ENCODE peak calls at places on chromosome 16, in eight cellular contexts. One of them, this sample, is unnamed.

GRCh38 chr16:89958068-89958467 is 9.5 kb downstream of the DEF8 start:
- DNase-seq in fibroblast of the conjunctiva: no peak
- DNase-seq in transverse colon: no peak
- DNase-seq in globus pallidus: no peak
- DNase-seq in heart right ventricle: peak
- DNase-seq in body of pancreas: no peak
- DNase-seq in NCI-H82: peak
- DNase-seq in stimulated activated CD8-positive, alpha-beta memory T cell treated with anti-CD3 and anti-CD28 coated beads, Interleukin-15, amount 100 ng/mL, for 1 hour: no peak
- DNase-seq in this sample: peak

GRCh38 chr16:67387479-67388079 is 5.7 kb downstream of the TPPP3 start:
- DNase-seq in globus pallidus: no peak
- DNase-seq in fibroblast of the conjunctiva: no peak
- DNase-seq in stimulated activated CD8-positive, alpha-beta memory T cell treated with anti-CD3 and anti-CD28 coated beads, Interleukin-15, amount 100 ng/mL, for 1 hour: no peak
- DNase-seq in transverse colon: no peak
- DNase-seq in heart right ventricle: no peak
- DNase-seq in NCI-H82: no peak
- DNase-seq in body of pancreas: no peak
- DNase-seq in this sample: no peak

GRCh38 chr16:87465306-87465705 is 27.5 kb downstream of the ZCCHC14 start:
- DNase-seq in heart right ventricle: peak
- DNase-seq in globus pallidus: no peak
- DNase-seq in NCI-H82: no peak
- DNase-seq in body of pancreas: peak
- DNase-seq in fibroblast of the conjunctiva: peak
- DNase-seq in transverse colon: peak
- DNase-seq in stimulated activated CD8-positive, alpha-beta memory T cell treated with anti-CD3 and anti-CD28 coated beads, Interleukin-15, amount 100 ng/mL, for 1 hour: no peak
- DNase-seq in this sample: no peak

GRCh38 chr16:53041196-53041977 is 11.3 kb downstream of the CHD9NB start:
- DNase-seq in body of pancreas: peak
- DNase-seq in NCI-H82: no peak
- DNase-seq in heart right ventricle: peak
- DNase-seq in stimulated activated CD8-positive, alpha-beta memory T cell treated with anti-CD3 and anti-CD28 coated beads, Interleukin-15, amount 100 ng/mL, for 1 hour: no peak
- DNase-seq in globus pallidus: no peak
- DNase-seq in fibroblast of the conjunctiva: peak
- DNase-seq in transverse colon: peak
- DNase-seq in this sample: peak

GRCh38 chr16:11356573-11357331 is 11.5 kb downstream of the RMI2 start:
- DNase-seq in fibroblast of the conjunctiva: no peak
- DNase-seq in body of pancreas: peak
- DNase-seq in globus pallidus: peak
- DNase-seq in stimulated activated CD8-positive, alpha-beta memory T cell treated with anti-CD3 and anti-CD28 coated beads, Interleukin-15, amount 100 ng/mL, for 1 hour: peak
- DNase-seq in heart right ventricle: peak
- DNase-seq in transverse colon: peak
- DNase-seq in NCI-H82: peak
- DNase-seq in this sample: peak

GRCh38 chr16:28304214-28304613 is 11.9 kb downstream of the SBK1 start:
- DNase-seq in stimulated activated CD8-positive, alpha-beta memory T cell treated with anti-CD3 and anti-CD28 coated beads, Interleukin-15, amount 100 ng/mL, for 1 hour: no peak
- DNase-seq in transverse colon: no peak
- DNase-seq in globus pallidus: no peak
- DNase-seq in NCI-H82: no peak
- DNase-seq in body of pancreas: no peak
- DNase-seq in fibroblast of the conjunctiva: no peak
- DNase-seq in heart right ventricle: peak
- DNase-seq in this sample: no peak

GRCh38 chr16:60608971-60609370 is 1427.3 kb downstream of the CDH8 start:
- DNase-seq in stimulated activated CD8-positive, alpha-beta memory T cell treated with anti-CD3 and anti-CD28 coated beads, Interleukin-15, amount 100 ng/mL, for 1 hour: no peak
- DNase-seq in body of pancreas: no peak
- DNase-seq in heart right ventricle: no peak
- DNase-seq in NCI-H82: no peak
- DNase-seq in transverse colon: no peak
- DNase-seq in fibroblast of the conjunctiva: no peak
- DNase-seq in globus pallidus: no peak
- DNase-seq in this sample: no peak

GRCh38 chr16:50011707-50012106 is 13.3 kb upstream of the CNEP1R1 start:
- DNase-seq in body of pancreas: no peak
- DNase-seq in transverse colon: no peak
- DNase-seq in stimulated activated CD8-positive, alpha-beta memory T cell treated with anti-CD3 and anti-CD28 coated beads, Interleukin-15, amount 100 ng/mL, for 1 hour: no peak
- DNase-seq in NCI-H82: no peak
- DNase-seq in fibroblast of the conjunctiva: no peak
- DNase-seq in heart right ventricle: no peak
- DNase-seq in globus pallidus: no peak
- DNase-seq in this sample: no peak

GRCh38 chr16:88370365-88370764 is 12.4 kb upstream of the ZNF469 start:
- DNase-seq in body of pancreas: no peak
- DNase-seq in NCI-H82: no peak
- DNase-seq in fibroblast of the conjunctiva: no peak
- DNase-seq in transverse colon: no peak
- DNase-seq in globus pallidus: no peak
- DNase-seq in heart right ventricle: no peak
- DNase-seq in stimulated activated CD8-positive, alpha-beta memory T cell treated with anti-CD3 and anti-CD28 coated beads, Interleukin-15, amount 100 ng/mL, for 1 hour: no peak
- DNase-seq in this sample: no peak

GRCh38 chr16:67177743-67178699 is 5.7 kb downstream of the MATCAP1 start:
- DNase-seq in globus pallidus: no peak
- DNase-seq in body of pancreas: peak
- DNase-seq in transverse colon: peak
- DNase-seq in NCI-H82: no peak
- DNase-seq in heart right ventricle: no peak
- DNase-seq in fibroblast of the conjunctiva: no peak
- DNase-seq in stimulated activated CD8-positive, alpha-beta memory T cell treated with anti-CD3 and anti-CD28 coated beads, Interleukin-15, amount 100 ng/mL, for 1 hour: no peak
- DNase-seq in this sample: no peak

GRCh38 chr16:28859326-28859725 is 4.3 kb upstream of the SH2B1 start:
- DNase-seq in stimulated activated CD8-positive, alpha-beta memory T cell treated with anti-CD3 and anti-CD28 coated beads, Interleukin-15, amount 100 ng/mL, for 1 hour: no peak
- DNase-seq in NCI-H82: no peak
- DNase-seq in heart right ventricle: no peak
- DNase-seq in fibroblast of the conjunctiva: no peak
- DNase-seq in transverse colon: no peak
- DNase-seq in globus pallidus: no peak
- DNase-seq in body of pancreas: no peak
- DNase-seq in this sample: no peak

GRCh38 chr16:85557083-85557975 is 55.8 kb upstream of the GSE1 start:
- DNase-seq in transverse colon: peak
- DNase-seq in body of pancreas: peak
- DNase-seq in NCI-H82: peak
- DNase-seq in fibroblast of the conjunctiva: no peak
- DNase-seq in heart right ventricle: no peak
- DNase-seq in globus pallidus: no peak
- DNase-seq in stimulated activated CD8-positive, alpha-beta memory T cell treated with anti-CD3 and anti-CD28 coated beads, Interleukin-15, amount 100 ng/mL, for 1 hour: no peak
- DNase-seq in this sample: peak

GRCh38 chr16:72612271-72612670 is 435.7 kb downstream of the ZFHX3 start:
- DNase-seq in NCI-H82: no peak
- DNase-seq in globus pallidus: no peak
- DNase-seq in heart right ventricle: no peak
- DNase-seq in transverse colon: no peak
- DNase-seq in body of pancreas: no peak
- DNase-seq in fibroblast of the conjunctiva: peak
- DNase-seq in stimulated activated CD8-positive, alpha-beta memory T cell treated with anti-CD3 and anti-CD28 coated beads, Interleukin-15, amount 100 ng/mL, for 1 hour: no peak
- DNase-seq in this sample: no peak

GRCh38 chr16:3051489-3051888 is 5.1 kb downstream of the MMP25 start:
- DNase-seq in heart right ventricle: no peak
- DNase-seq in transverse colon: no peak
- DNase-seq in body of pancreas: no peak
- DNase-seq in globus pallidus: no peak
- DNase-seq in stimulated activated CD8-positive, alpha-beta memory T cell treated with anti-CD3 and anti-CD28 coated beads, Interleukin-15, amount 100 ng/mL, for 1 hour: no peak
- DNase-seq in fibroblast of the conjunctiva: no peak
- DNase-seq in NCI-H82: no peak
- DNase-seq in this sample: no peak

GRCh38 chr16:51402785-51403184 is 251.7 kb upstream of the SALL1 start:
- DNase-seq in heart right ventricle: no peak
- DNase-seq in stimulated activated CD8-positive, alpha-beta memory T cell treated with anti-CD3 and anti-CD28 coated beads, Interleukin-15, amount 100 ng/mL, for 1 hour: no peak
- DNase-seq in fibroblast of the conjunctiva: peak
- DNase-seq in NCI-H82: no peak
- DNase-seq in body of pancreas: peak
- DNase-seq in globus pallidus: no peak
- DNase-seq in transverse colon: no peak
- DNase-seq in this sample: no peak

GRCh38 chr16:56301391-56301850 is 110.1 kb downstream of the GNAO1 start:
- DNase-seq in NCI-H82: no peak
- DNase-seq in globus pallidus: peak
- DNase-seq in body of pancreas: no peak
- DNase-seq in stimulated activated CD8-positive, alpha-beta memory T cell treated with anti-CD3 and anti-CD28 coated beads, Interleukin-15, amount 100 ng/mL, for 1 hour: no peak
- DNase-seq in transverse colon: no peak
- DNase-seq in heart right ventricle: no peak
- DNase-seq in fibroblast of the conjunctiva: no peak
- DNase-seq in this sample: no peak

GRCh38 chr16:79131676-79132075 is 468.9 kb downstream of the MAF start:
- DNase-seq in transverse colon: no peak
- DNase-seq in globus pallidus: no peak
- DNase-seq in fibroblast of the conjunctiva: no peak
- DNase-seq in NCI-H82: no peak
- DNase-seq in heart right ventricle: no peak
- DNase-seq in body of pancreas: no peak
- DNase-seq in stimulated activated CD8-positive, alpha-beta memory T cell treated with anti-CD3 and anti-CD28 coated beads, Interleukin-15, amount 100 ng/mL, for 1 hour: no peak
- DNase-seq in this sample: no peak

GRCh38 chr16:68985268-68985667 is 120.2 kb upstream of the HAS3 start:
- DNase-seq in body of pancreas: no peak
- DNase-seq in stimulated activated CD8-positive, alpha-beta memory T cell treated with anti-CD3 and anti-CD28 coated beads, Interleukin-15, amount 100 ng/mL, for 1 hour: no peak
- DNase-seq in transverse colon: no peak
- DNase-seq in NCI-H82: no peak
- DNase-seq in fibroblast of the conjunctiva: no peak
- DNase-seq in globus pallidus: no peak
- DNase-seq in heart right ventricle: no peak
- DNase-seq in this sample: no peak

GRCh38 chr16:77137045-77137444 is 53.9 kb upstream of the MON1B start:
- DNase-seq in NCI-H82: no peak
- DNase-seq in globus pallidus: no peak
- DNase-seq in transverse colon: no peak
- DNase-seq in stimulated activated CD8-positive, alpha-beta memory T cell treated with anti-CD3 and anti-CD28 coated beads, Interleukin-15, amount 100 ng/mL, for 1 hour: no peak
- DNase-seq in heart right ventricle: no peak
- DNase-seq in body of pancreas: no peak
- DNase-seq in fibroblast of the conjunctiva: no peak
- DNase-seq in this sample: no peak

GRCh38 chr16:77171750-77172635 is 19.0 kb upstream of the MON1B start:
- DNase-seq in body of pancreas: peak
- DNase-seq in stimulated activated CD8-positive, alpha-beta memory T cell treated with anti-CD3 and anti-CD28 coated beads, Interleukin-15, amount 100 ng/mL, for 1 hour: no peak
- DNase-seq in fibroblast of the conjunctiva: peak
- DNase-seq in globus pallidus: peak
- DNase-seq in transverse colon: no peak
- DNase-seq in NCI-H82: peak
- DNase-seq in heart right ventricle: peak
- DNase-seq in this sample: peak

GRCh38 chr16:65519402-65519801 is 397.5 kb upstream of the CDH11 start:
- DNase-seq in NCI-H82: no peak
- DNase-seq in heart right ventricle: no peak
- DNase-seq in transverse colon: no peak
- DNase-seq in body of pancreas: no peak
- DNase-seq in globus pallidus: no peak
- DNase-seq in stimulated activated CD8-positive, alpha-beta memory T cell treated with anti-CD3 and anti-CD28 coated beads, Interleukin-15, amount 100 ng/mL, for 1 hour: no peak
- DNase-seq in fibroblast of the conjunctiva: no peak
- DNase-seq in this sample: no peak

GRCh38 chr16:27378871-27379580 is 22.9 kb upstream of the IL21R start:
- DNase-seq in stimulated activated CD8-positive, alpha-beta memory T cell treated with anti-CD3 and anti-CD28 coated beads, Interleukin-15, amount 100 ng/mL, for 1 hour: no peak
- DNase-seq in body of pancreas: no peak
- DNase-seq in fibroblast of the conjunctiva: no peak
- DNase-seq in transverse colon: no peak
- DNase-seq in NCI-H82: no peak
- DNase-seq in heart right ventricle: no peak
- DNase-seq in globus pallidus: no peak
- DNase-seq in this sample: no peak

GRCh38 chr16:31880322-31880979 is 6.8 kb downstream of the ZNF267 start:
- DNase-seq in NCI-H82: no peak
- DNase-seq in heart right ventricle: peak
- DNase-seq in transverse colon: no peak
- DNase-seq in globus pallidus: no peak
- DNase-seq in fibroblast of the conjunctiva: peak
- DNase-seq in body of pancreas: no peak
- DNase-seq in stimulated activated CD8-positive, alpha-beta memory T cell treated with anti-CD3 and anti-CD28 coated beads, Interleukin-15, amount 100 ng/mL, for 1 hour: no peak
- DNase-seq in this sample: no peak

GRCh38 chr16:1923299-1924034 is 5.3 kb upstream of the HS3ST6 start:
- DNase-seq in heart right ventricle: no peak
- DNase-seq in stimulated activated CD8-positive, alpha-beta memory T cell treated with anti-CD3 and anti-CD28 coated beads, Interleukin-15, amount 100 ng/mL, for 1 hour: no peak
- DNase-seq in fibroblast of the conjunctiva: peak
- DNase-seq in globus pallidus: no peak
- DNase-seq in NCI-H82: peak
- DNase-seq in transverse colon: peak
- DNase-seq in body of pancreas: no peak
- DNase-seq in this sample: peak

GRCh38 chr16:88020513-88020885 is 69.3 kb downstream of the BANP start:
- DNase-seq in heart right ventricle: no peak
- DNase-seq in stimulated activated CD8-positive, alpha-beta memory T cell treated with anti-CD3 and anti-CD28 coated beads, Interleukin-15, amount 100 ng/mL, for 1 hour: no peak
- DNase-seq in transverse colon: no peak
- DNase-seq in fibroblast of the conjunctiva: no peak
- DNase-seq in NCI-H82: no peak
- DNase-seq in body of pancreas: no peak
- DNase-seq in globus pallidus: no peak
- DNase-seq in this sample: no peak

GRCh38 chr16:15704545-15704987 is 54.5 kb downstream of the NDE1 start:
- DNase-seq in transverse colon: peak
- DNase-seq in body of pancreas: peak
- DNase-seq in fibroblast of the conjunctiva: peak
- DNase-seq in globus pallidus: peak
- DNase-seq in NCI-H82: peak
- DNase-seq in heart right ventricle: peak
- DNase-seq in stimulated activated CD8-positive, alpha-beta memory T cell treated with anti-CD3 and anti-CD28 coated beads, Interleukin-15, amount 100 ng/mL, for 1 hour: peak
- DNase-seq in this sample: peak

GRCh38 chr16:10557750-10558149 is 22.6 kb downstream of the EMP2 start:
- DNase-seq in stimulated activated CD8-positive, alpha-beta memory T cell treated with anti-CD3 and anti-CD28 coated beads, Interleukin-15, amount 100 ng/mL, for 1 hour: no peak
- DNase-seq in transverse colon: no peak
- DNase-seq in fibroblast of the conjunctiva: no peak
- DNase-seq in globus pallidus: no peak
- DNase-seq in heart right ventricle: no peak
- DNase-seq in body of pancreas: no peak
- DNase-seq in NCI-H82: no peak
- DNase-seq in this sample: no peak

GRCh38 chr16:54106078-54106477 is 180.5 kb downstream of the IRX3 start:
- DNase-seq in stimulated activated CD8-positive, alpha-beta memory T cell treated with anti-CD3 and anti-CD28 coated beads, Interleukin-15, amount 100 ng/mL, for 1 hour: no peak
- DNase-seq in globus pallidus: no peak
- DNase-seq in fibroblast of the conjunctiva: no peak
- DNase-seq in NCI-H82: no peak
- DNase-seq in heart right ventricle: no peak
- DNase-seq in body of pancreas: no peak
- DNase-seq in transverse colon: no peak
- DNase-seq in this sample: no peak

GRCh38 chr16:58026705-58027340 is 1.3 kb downstream of the MMP15 start:
- DNase-seq in globus pallidus: no peak
- DNase-seq in heart right ventricle: no peak
- DNase-seq in transverse colon: peak
- DNase-seq in NCI-H82: peak
- DNase-seq in stimulated activated CD8-positive, alpha-beta memory T cell treated with anti-CD3 and anti-CD28 coated beads, Interleukin-15, amount 100 ng/mL, for 1 hour: no peak
- DNase-seq in fibroblast of the conjunctiva: no peak
- DNase-seq in body of pancreas: peak
- DNase-seq in this sample: peak

GRCh38 chr16:29815032-29815721 is 775 bp upstream of the PAGR1 start:
- DNase-seq in body of pancreas: peak
- DNase-seq in NCI-H82: peak
- DNase-seq in stimulated activated CD8-positive, alpha-beta memory T cell treated with anti-CD3 and anti-CD28 coated beads, Interleukin-15, amount 100 ng/mL, for 1 hour: no peak
- DNase-seq in globus pallidus: no peak
- DNase-seq in transverse colon: no peak
- DNase-seq in fibroblast of the conjunctiva: no peak
- DNase-seq in heart right ventricle: peak
- DNase-seq in this sample: no peak

GRCh38 chr16:5062790-5063765 is 2.7 kb downstream of the C16orf89 start:
- DNase-seq in heart right ventricle: no peak
- DNase-seq in fibroblast of the conjunctiva: no peak
- DNase-seq in body of pancreas: no peak
- DNase-seq in transverse colon: no peak
- DNase-seq in stimulated activated CD8-positive, alpha-beta memory T cell treated with anti-CD3 and anti-CD28 coated beads, Interleukin-15, amount 100 ng/mL, for 1 hour: no peak
- DNase-seq in NCI-H82: peak
- DNase-seq in globus pallidus: no peak
- DNase-seq in this sample: no peak

GRCh38 chr16:25481636-25482035 is 210.1 kb upstream of the HS3ST4 start:
- DNase-seq in globus pallidus: no peak
- DNase-seq in transverse colon: no peak
- DNase-seq in fibroblast of the conjunctiva: no peak
- DNase-seq in stimulated activated CD8-positive, alpha-beta memory T cell treated with anti-CD3 and anti-CD28 coated beads, Interleukin-15, amount 100 ng/mL, for 1 hour: no peak
- DNase-seq in NCI-H82: no peak
- DNase-seq in body of pancreas: no peak
- DNase-seq in heart right ventricle: no peak
- DNase-seq in this sample: no peak